ENCODE peak calls at places on chromosomes 4 and X, in four cellular contexts. A is H9, B is H1, H is mesendoderm. C is an unnamed sample.

GRCh38 chr4:139711461-139711860 is 45.8 kb downstream of the MGST2 start:
- DNase-seq in A (no peak), B (no peak), H (peak; percentile 16), C (peak; percentile 54)

GRCh38 chr4:141896687-141897086 is 260.3 kb downstream of the IL15 start:
- DNase-seq in A (no peak), B (no peak), H (no peak), C (no peak)

GRCh38 chrX:50470103-50471031 is at the start of gene DGKK:
- DNase-seq in A (peak; percentile 90), B (peak; percentile 76), H (peak; percentile 89), C (no peak)

GRCh38 chrX:7191681-7192110 is 43.7 kb upstream of the PUDP start:
- DNase-seq in A (peak; percentile 69), B (peak; percentile 45), H (peak; percentile 78), C (peak; percentile 5)

GRCh38 chrX:124555036-124555595 is 208.8 kb downstream of the SH2D1A start:
- DNase-seq in A (no peak), B (no peak), H (peak; percentile 6), C (peak; percentile 68)

GRCh38 chrX:48683411-48683982 is at the start of gene WAS:
- DNase-seq in A (no peak), B (no peak), H (no peak), C (no peak)

GRCh38 chr4:62231994-62232393 is 1031.9 kb downstream of the ADGRL3 start:
- DNase-seq in A (no peak), B (no peak), H (no peak), C (no peak)

GRCh38 chr4:173274744-173275143 is 59.4 kb downstream of the HMGB2 start:
- DNase-seq in A (no peak), B (no peak), H (no peak), C (no peak)

GRCh38 chrX:3815896-3816664 is 102.6 kb upstream of the PRKX start:
- DNase-seq in A (peak; percentile 58), B (peak; percentile 62), H (peak; percentile 55), C (peak; percentile 12)

GRCh38 chr4:176270669-176271068 is 1.6 kb upstream of the ASB5 start:
- DNase-seq in A (no peak), B (no peak), H (peak; percentile 80), C (peak; percentile 100)
- H3K4me1 ChIP-seq in A (no peaks in the 10 kb centered on the region), B (no peaks in the 10 kb centered on the region), H (peaks cover 2% of the 10 kb centered on the region), C (peaks cover 6% of the 10 kb centered on the region)

DNA sequence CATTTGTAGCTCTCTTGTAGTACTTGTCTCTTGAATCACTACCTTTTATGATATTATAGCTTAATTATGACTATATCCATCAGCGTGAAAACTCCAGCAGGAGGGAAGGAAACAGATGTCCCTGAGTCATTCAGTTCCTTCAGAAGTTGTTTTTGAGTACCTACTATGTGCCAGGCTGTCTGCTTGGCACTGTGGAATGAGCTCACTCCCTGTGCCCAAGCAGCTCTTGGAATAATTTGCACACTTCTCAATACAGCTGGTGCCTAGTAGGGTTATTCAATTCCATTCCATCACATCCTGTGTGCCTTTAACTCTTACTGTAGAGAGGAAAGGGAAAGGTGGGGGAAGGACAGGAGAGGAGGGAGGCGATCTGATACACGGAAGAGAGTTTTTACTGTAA is 77.1 kb downstream of the NFKB1 start:
- DNase-seq in A (no peak), B (no peak), H (no peak), C (no peak)
- H3K56ac ChIP-seq in A (no peak overlapping the region), B (no peak overlapping the region), H (no peak overlapping the region), C (no peak overlapping the region)

DNA sequence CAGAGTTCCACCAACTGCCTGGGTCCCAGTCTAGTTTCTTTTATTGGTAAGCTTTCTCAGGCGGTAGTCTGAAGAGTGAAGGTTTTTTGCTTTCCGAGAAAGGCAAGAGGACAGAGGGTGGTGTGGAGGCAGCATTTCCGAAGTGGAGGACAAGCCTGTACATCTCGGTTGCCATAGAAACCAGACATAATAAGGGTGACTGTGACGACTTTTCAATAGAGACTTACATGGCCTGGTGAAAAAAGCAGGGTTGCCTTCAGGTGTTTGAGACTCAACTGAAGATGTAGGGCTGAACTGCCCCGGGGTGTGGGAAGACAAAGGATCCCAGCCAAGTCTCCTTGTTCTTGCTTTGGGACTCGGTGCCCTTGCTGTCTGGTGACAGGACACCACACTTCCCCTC is 53.6 kb upstream of the RAB40AL start:
- DNase-seq in A (no peak), B (no peak), H (no peak), C (no peak)
- H3K4me1 ChIP-seq in A (no peaks in the 10 kb centered on the region), B (no peaks in the 10 kb centered on the region), H (no peaks in the 10 kb centered on the region), C (no peaks in the 10 kb centered on the region)

DNA sequence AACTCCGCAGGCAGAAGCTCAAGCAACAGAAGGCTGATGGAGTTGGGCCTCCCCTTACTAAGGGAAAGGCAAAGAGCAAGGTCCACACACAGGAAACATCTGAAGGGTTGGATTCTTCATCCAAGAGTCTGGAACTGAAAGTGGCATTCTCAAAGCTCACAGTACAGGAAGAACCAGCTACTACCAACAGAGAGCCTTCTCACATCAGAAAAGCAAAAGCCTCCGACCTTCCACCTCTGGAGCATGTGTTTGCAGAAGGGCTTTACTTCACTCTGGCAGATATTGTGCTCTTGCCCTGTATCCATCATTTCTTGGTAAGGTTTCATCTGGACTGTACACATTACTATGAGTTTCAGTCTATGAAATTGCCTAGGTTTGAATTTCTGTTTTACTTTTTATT is 10.6 kb downstream of the GSTCD start:
- DNase-seq in A (no peak), B (no peak), H (no peak), C (no peak)
- H3K56ac ChIP-seq in A (no peak overlapping the region), B (no peak overlapping the region), H (no peak overlapping the region), C (no peak overlapping the region)

GRCh38 chr4:6607368-6608050 is 32.5 kb downstream of the MAN2B2 start:
- DNase-seq in A (no peak), B (no peak), H (no peak), C (no peak)

GRCh38 chr4:6605605-6606004 is 30.6 kb downstream of the MAN2B2 start:
- DNase-seq in A (no peak), B (no peak), H (no peak), C (no peak)

GRCh38 chr4:6608758-6609414 is 31.6 kb upstream of the MRFAP1 start:
- DNase-seq in A (peak; percentile 58), B (peak; percentile 58), H (peak; percentile 60), C (no peak)

GRCh38 chr4:6605114-6605513 is 30.1 kb downstream of the MAN2B2 start:
- DNase-seq in A (no peak), B (no peak), H (no peak), C (no peak)

DNA sequence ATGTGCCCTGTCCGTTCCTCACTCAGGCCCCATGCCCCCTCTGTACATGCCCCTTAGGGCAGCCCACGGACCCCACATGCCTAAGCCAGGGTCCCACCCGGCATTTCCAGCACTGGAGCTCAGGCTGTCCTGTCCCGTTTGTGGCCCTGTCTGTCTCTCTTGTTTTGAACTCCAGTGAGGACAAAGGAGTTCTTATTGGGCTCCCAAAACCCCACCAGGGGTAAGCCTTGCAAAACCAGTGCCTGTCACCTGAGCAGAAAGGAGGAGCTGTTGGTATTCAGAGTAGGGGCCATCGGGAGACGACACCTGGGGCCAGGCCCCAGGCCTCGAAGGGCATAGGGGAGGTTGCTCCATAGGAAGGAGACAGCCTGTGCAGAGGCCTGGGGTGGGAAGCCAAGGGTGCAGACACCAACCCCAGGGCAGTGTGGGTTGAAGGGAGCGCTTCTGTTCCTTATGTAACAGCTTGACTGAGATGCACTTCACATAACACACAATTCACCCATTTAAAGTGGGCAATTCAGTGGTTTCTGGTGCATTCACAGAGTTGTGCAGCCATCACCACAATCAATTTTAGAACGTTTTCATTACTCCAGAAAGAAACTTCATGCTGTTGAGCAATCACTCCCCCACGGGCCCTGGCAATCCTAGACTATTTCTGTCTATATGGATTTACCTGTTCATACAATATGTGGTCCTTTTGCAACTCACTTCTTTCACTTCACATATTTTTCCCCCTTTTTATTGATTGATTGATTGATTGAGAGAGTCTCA is 31.7 kb downstream of the MAN2B2 start:
- DNase-seq in A (no peak), B (no peak), H (no peak), C (no peak)
- H3K4me1 ChIP-seq in A (no peaks in the 10 kb centered on the region), B (no peaks in the 10 kb centered on the region), H (no peaks in the 10 kb centered on the region), C (no peaks in the 10 kb centered on the region)

GRCh38 chr4:727576-727975 is 21.9 kb downstream of the PCGF3 start:
- DNase-seq in A (no peak), B (no peak), H (no peak), C (no peak)

GRCh38 chr4:732480-732879 is 26.8 kb downstream of the PCGF3 start:
- DNase-seq in A (no peak), B (no peak), H (no peak), C (no peak)

GRCh38 chr4:732911-733630 is 27.4 kb downstream of the PCGF3 start:
- DNase-seq in A (no peak), B (no peak), H (no peak), C (no peak)

GRCh38 chr4:729336-730315 is 24.0 kb downstream of the PCGF3 start:
- DNase-seq in A (no peak), B (no peak), H (no peak), C (no peak)

DNA sequence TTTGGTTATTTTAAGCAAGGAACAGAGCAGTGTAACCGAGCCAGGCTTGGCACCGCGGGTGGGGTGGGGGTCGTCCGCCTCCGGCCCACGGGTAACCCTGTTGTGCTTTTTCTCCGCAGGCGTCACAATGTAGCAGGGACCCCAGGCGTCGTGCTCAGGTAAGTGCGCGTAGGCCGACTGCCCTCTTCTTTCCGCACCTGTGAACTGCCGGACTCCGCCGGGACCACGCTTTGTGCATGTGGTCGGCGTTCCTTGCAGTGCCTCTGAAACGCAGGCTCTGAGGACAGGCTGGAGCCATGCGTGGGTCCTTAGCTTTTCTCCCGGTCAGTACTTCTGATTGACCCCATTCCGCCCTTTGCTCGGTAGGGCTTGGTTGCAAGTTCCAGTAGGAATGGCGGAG is 24.9 kb downstream of the PCGF3 start:
- DNase-seq in A (no peak), B (no peak), H (no peak), C (no peak)
- H3K56ac ChIP-seq in A (no peak overlapping the region), B (no peak overlapping the region), H (no peak overlapping the region), C (no peak overlapping the region)

GRCh38 chrX:25002658-25003015 is 13.1 kb downstream of the ARX start:
- DNase-seq in A (no peak), B (no peak), H (no peak), C (no peak)

GRCh38 chrX:25003066-25003849 is 12.5 kb downstream of the ARX start:
- DNase-seq in A (peak; percentile 79), B (no peak), H (peak; percentile 80), C (no peak)

GRCh38 chrX:25005034-25005381 is 10.8 kb downstream of the ARX start:
- DNase-seq in A (no peak), B (no peak), H (no peak), C (no peak)

GRCh38 chrX:25004485-25005032 is 11.2 kb downstream of the ARX start:
- DNase-seq in A (no peak), B (no peak), H (no peak), C (no peak)

GRCh38 chrX:25004040-25004439 is 11.7 kb downstream of the ARX start:
- DNase-seq in A (no peak), B (no peak), H (no peak), C (no peak)
- H3K4me1 ChIP-seq in A (peaks cover 2% of the 10 kb centered on the region), B (peaks cover 4% of the 10 kb centered on the region), H (no peaks in the 10 kb centered on the region), C (no peaks in the 10 kb centered on the region)